ENCODE peak calls at places on chromosomes 1 and 21, in eight cellular contexts. O is body of pancreas, M is endothelial cell of umbilical vein, J is A549, T is IMR-90, S is heart left ventricle, H is adrenal gland, F is transverse colon. I is an unnamed sample.

GRCh38 chr1:7519181-7519860 is 251.8 kb upstream of the VAMP3 start:
- DNase-seq in O (no peak), M (no peak), J (no peak), T (no peak), S (no peak), H (no peak), F (no peak), I (peak; percentile 35)

GRCh38 chr21:45001134-45002095 is 61.6 kb downstream of the SLX9 start:
- DNase-seq in O (peak; percentile 23), M (peak; percentile 76), J (peak; percentile 18), T (peak; percentile 65), S (peak; percentile 86), H (peak; percentile 92), F (peak; percentile 63), I (peak; percentile 68)

GRCh38 chr1:32780628-32781267 is 36.4 kb downstream of the YARS1 start:
- DNase-seq in O (no peak), M (no peak), J (no peak), T (no peak), S (no peak), H (no peak), F (no peak), I (no peak)

GRCh38 chr21:45322960-45323461 is 35.3 kb upstream of the POFUT2 start:
- DNase-seq in O (peak; percentile 76), M (no peak), J (peak; percentile 69), T (no peak), S (peak; percentile 43), H (no peak), F (no peak), I (peak; percentile 66)

GRCh38 chr1:232005300-232005699 is 378.7 kb downstream of the DISC1 start:
- DNase-seq in O (no peak), M (no peak), J (no peak), T (no peak), S (no peak), H (no peak), F (no peak), I (no peak)

GRCh38 chr1:159944623-159945455 is 574 bp downstream of the IGSF9 start:
- DNase-seq in O (no peak), M (no peak), J (no peak), T (no peak), S (no peak), H (no peak), F (no peak), I (peak; percentile 21)

GRCh38 chr1:57276916-57277315 is 146.9 kb downstream of the DAB1 start:
- DNase-seq in O (no peak), M (no peak), J (no peak), T (no peak), S (no peak), H (no peak), F (no peak), I (no peak)

GRCh38 chr1:182091083-182091482 is 29.6 kb upstream of the ZNF648 start:
- DNase-seq in O (no peak), M (no peak), J (no peak), T (no peak), S (no peak), H (no peak), F (no peak), I (no peak)

GRCh38 chr1:156295391-156295947 is at the start of gene GLMP:
- DNase-seq in O (peak; percentile 71), M (peak; percentile 66), J (peak; percentile 64), T (peak; percentile 64), S (peak; percentile 69), H (peak; percentile 72), F (peak; percentile 77), I (peak; percentile 90)

GRCh38 chr1:228273720-228274451 is 66.0 kb downstream of the OBSCN start:
- DNase-seq in O (no peak), M (no peak), J (no peak), T (no peak), S (peak; percentile 15), H (no peak), F (no peak), I (peak; percentile 76)

GRCh38 chr1:210949039-210949438 is 184.9 kb downstream of the KCNH1 start:
- DNase-seq in O (no peak), M (no peak), J (no peak), T (no peak), S (no peak), H (no peak), F (no peak), I (no peak)

GRCh38 chr1:13836631-13837030 is 136.6 kb downstream of the PRDM2 start:
- DNase-seq in O (no peak), M (no peak), J (no peak), T (no peak), S (no peak), H (no peak), F (no peak), I (no peak)

GRCh38 chr1:28436211-28436769 is 66.8 kb downstream of the PHACTR4 start:
- DNase-seq in O (no peak), M (no peak), J (no peak), T (no peak), S (no peak), H (no peak), F (no peak), I (no peak)

GRCh38 chr1:28441674-28442073 is 64.2 kb upstream of the RCC1 start:
- DNase-seq in O (no peak), M (no peak), J (no peak), T (no peak), S (no peak), H (no peak), F (no peak), I (no peak)

GRCh38 chr1:28439320-28439719 is 66.5 kb upstream of the RCC1 start:
- DNase-seq in O (no peak), M (peak; percentile 38), J (no peak), T (no peak), S (no peak), H (no peak), F (no peak), I (no peak)

GRCh38 chr1:28437260-28437923 is 67.9 kb downstream of the PHACTR4 start:
- DNase-seq in O (peak; percentile 53), M (peak; percentile 68), J (no peak), T (peak; percentile 80), S (peak; percentile 40), H (peak; percentile 77), F (peak; percentile 52), I (no peak)

GRCh38 chr1:28437924-28438699 is 67.7 kb upstream of the RCC1 start:
- DNase-seq in O (peak; percentile 78), M (peak; percentile 95), J (peak; percentile 64), T (peak; percentile 96), S (peak; percentile 91), H (peak; percentile 93), F (peak; percentile 73), I (peak; percentile 73)
- TF ChIP-seq POLR2A in O (no peak), M (peak; percentile 99), J (no peak), T (peak; percentile 93), S (no peak), H (peak; percentile 96), F (peak; percentile 32), I (no peak)

DNA sequence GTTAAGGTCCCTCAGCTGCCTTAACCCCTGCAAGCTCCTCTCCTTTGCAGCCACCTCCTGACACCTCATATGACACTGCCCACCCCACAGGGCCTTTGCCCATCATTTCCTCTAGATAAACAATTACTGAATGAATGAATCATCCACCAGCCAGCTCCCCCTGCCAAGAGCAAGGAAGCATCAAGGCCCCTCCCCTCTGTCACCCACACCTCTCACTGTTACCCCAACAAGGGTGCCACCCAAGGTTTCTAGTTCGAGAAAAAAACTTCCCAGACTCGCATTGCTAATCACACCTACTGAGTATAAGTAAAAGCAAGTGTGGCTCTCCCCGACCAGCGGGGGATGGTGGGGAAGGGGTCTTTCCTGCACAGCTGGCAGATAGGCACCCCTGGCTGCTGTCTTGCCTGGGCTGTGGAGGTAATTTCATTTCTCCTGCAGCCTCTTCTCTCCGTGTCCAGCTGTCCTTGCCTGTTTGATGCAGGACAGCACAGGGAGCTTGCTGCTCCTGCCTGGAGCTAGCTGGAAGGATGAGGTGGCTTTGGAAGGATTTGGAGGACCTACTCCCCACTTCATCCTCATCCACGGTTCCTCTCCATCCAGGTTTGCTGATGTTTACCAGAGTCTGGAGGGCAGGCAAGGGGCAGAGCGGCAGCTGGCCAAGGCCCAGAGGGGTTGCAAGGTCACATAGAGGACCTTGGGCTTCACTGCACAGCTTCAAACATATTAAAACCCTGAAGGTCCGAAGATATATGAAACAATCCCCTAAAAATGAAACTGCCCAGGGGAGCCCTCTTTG is 33.1 kb upstream of the LBR start:
- DNase-seq in O (no peak), M (no peak), J (no peak), T (no peak), S (no peak), H (no peak), F (no peak), I (peak; percentile 66)
- H3K4me3 ChIP-seq in O (no peak overlapping the region), M (no peak overlapping the region), J (no peak overlapping the region), T (no peak overlapping the region), S (no peak overlapping the region), H (no peak overlapping the region), F (no peak overlapping the region), I (no peak overlapping the region)

DNA sequence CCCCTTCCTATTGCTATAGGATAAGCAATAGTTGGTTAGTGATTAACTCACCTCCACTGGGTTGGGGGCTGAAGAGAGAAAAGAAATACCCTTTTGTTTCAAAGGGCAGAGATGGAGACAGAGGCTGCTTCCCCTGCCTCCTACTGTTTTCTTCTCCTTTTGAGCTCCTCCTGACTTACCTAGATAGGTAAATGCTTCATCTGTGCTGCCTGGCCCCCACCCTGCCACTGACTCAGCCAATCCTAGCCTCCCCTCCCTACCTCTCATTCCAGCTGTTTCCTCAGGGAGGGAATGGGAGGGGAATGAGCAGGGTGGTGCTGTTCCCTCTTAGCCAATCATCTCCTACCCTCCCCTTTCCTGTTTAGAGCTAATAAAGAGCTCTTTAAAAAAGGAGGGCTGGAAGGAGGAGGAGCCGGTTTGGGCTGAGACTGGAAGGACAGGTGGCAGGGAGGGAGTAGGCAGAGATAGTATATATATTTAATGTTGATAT is at the start of gene C1orf116:
- DNase-seq in O (peak; percentile 78), M (no peak), J (peak; percentile 76), T (no peak), S (no peak), H (no peak), F (peak; percentile 88), I (no peak)
- TF ChIP-seq POLR2A in O (peak; percentile 29), M (no peak), J (no peak), T (no peak), S (no peak), H (no peak), F (peak; percentile 93), I (no peak)

DNA sequence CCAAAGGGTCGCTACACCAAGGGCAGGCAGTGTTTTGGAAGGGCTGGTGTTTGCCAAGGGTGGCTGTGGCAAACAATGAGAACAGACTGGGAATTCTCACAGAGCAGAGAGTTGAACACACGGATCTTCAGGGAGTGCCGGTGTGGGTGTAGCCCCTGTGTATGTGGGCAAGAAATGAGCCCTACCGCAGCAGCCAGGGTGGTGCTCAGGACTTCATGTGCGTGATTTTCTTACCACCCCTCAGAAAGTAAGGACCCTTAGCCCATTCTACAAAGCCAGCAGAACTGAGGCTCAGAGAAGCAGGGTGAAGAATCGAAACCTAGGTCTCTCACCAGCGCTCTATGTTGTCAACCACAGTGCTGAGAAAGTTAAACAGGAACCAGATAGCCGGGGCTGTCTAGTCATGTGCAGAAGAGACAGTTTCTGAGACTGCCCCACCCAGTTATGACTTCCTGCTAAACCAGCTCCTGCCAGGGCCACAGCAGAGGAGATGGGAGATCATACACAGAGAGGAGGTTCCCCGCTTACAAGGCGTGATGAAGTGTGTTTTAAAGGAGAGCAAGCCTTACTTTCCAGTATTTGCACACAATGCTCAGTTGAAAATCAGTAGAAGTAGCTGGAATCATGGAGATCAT is 21.9 kb upstream of the MORC3 start:
- DNase-seq in O (peak; percentile 35), M (no peak), J (no peak), T (peak; percentile 15), S (peak; percentile 53), H (peak; percentile 38), F (peak; percentile 85), I (peak; percentile 85)
- H3K4me3 ChIP-seq in O (no peak overlapping the region), M (no peak overlapping the region), J (no peak overlapping the region), T (no peak overlapping the region), S (no peak overlapping the region), H (no peak overlapping the region), F (peak overlapping the region; percentile 22), I (peak overlapping the region; percentile 9)